ENCODE peak calls at places on chromosomes 13 and 19, in seven cellular contexts. V is T-helper 2 cell; O is ELR; X is nephron progenitor cell; R is GOT3; S is stimulated activated CD4-positive, alpha-beta T cell treated with anti-CD3 and anti-CD28 coated beads, Interleukin-1b, Interleukin-23, amount 100 ng/mL, for 24 hours; B is activated T-cell treated with anti-CD3 and anti-CD28 coated beads for 1 hour. C is an unnamed sample.

GRCh38 chr13:72431981-72432617 is 295.3 kb downstream of the MZT1 start:
- DNase-seq in V (no peak), O (no peak), X (no peak), R (no peak), S (no peak), B (no peak), C (no peak)

GRCh38 chr13:28704282-28704681 is 14.5 kb downstream of the SLC46A3 start:
- DNase-seq in V (no peak), O (no peak), X (no peak), R (no peak), S (no peak), B (no peak), C (no peak)

GRCh38 chr19:647566-648284 is 8.0 kb downstream of the FGF22 start:
- DNase-seq in V (no peak), O (no peak), X (no peak), R (no peak), S (no peak), B (no peak), C (no peak)

GRCh38 chr19:19261350-19262189 is 11.5 kb downstream of the TM6SF2 start:
- DNase-seq in V (no peak), O (no peak), X (peak; percentile 74), R (no peak), S (no peak), B (no peak), C (no peak)

GRCh38 chr13:107715496-107715895 is 499.8 kb downstream of the LIG4 start:
- DNase-seq in V (no peak), O (no peak), X (no peak), R (no peak), S (no peak), B (no peak), C (no peak)

GRCh38 chr19:5560156-5560555 is 7.6 kb downstream of the TINCR start:
- DNase-seq in V (no peak), O (no peak), X (no peak), R (no peak), S (no peak), B (no peak), C (no peak)

GRCh38 chr13:23642110-23642509 is 71.9 kb downstream of the TNFRSF19 start:
- DNase-seq in V (no peak), O (no peak), X (no peak), R (no peak), S (no peak), B (no peak), C (no peak)

GRCh38 chr19:6707658-6708018 is 12.8 kb downstream of the C3 start:
- DNase-seq in V (no peak), O (no peak), X (no peak), R (no peak), S (no peak), B (no peak), C (no peak)

GRCh38 chr13:80509264-80509663 is 168.3 kb upstream of the SPRY2 start:
- DNase-seq in V (no peak), O (no peak), X (no peak), R (no peak), S (no peak), B (no peak), C (no peak)

GRCh38 chr13:68550330-68550729 is 1320.2 kb upstream of the PCDH9 start:
- DNase-seq in V (no peak), O (peak; percentile 16), X (no peak), R (no peak), S (no peak), B (no peak), C (no peak)

GRCh38 chr19:55488986-55489710 is 912 bp downstream of the SSC5D start:
- DNase-seq in V (no peak), O (no peak), X (no peak), R (no peak), S (no peak), B (no peak), C (no peak)

GRCh38 chr13:111482806-111483620 is 162.6 kb downstream of the TEX29 start:
- DNase-seq in V (no peak), O (no peak), X (no peak), R (no peak), S (no peak), B (no peak), C (no peak)

GRCh38 chr13:113152894-113153809 is 5.3 kb upstream of the PROZ start:
- DNase-seq in V (no peak), O (no peak), X (peak; percentile 48), R (no peak), S (no peak), B (no peak), C (peak; percentile 44)

GRCh38 chr13:111664060-111664459 is 343.6 kb downstream of the TEX29 start:
- DNase-seq in V (no peak), O (no peak), X (no peak), R (no peak), S (no peak), B (no peak), C (peak; percentile 68)

GRCh38 chr13:111489301-111489700 is 168.9 kb downstream of the TEX29 start:
- DNase-seq in V (no peak), O (no peak), X (no peak), R (no peak), S (no peak), B (no peak), C (no peak)

GRCh38 chr19:50505856-50506611 is 5.0 kb downstream of the JOSD2 start:
- DNase-seq in V (no peak), O (no peak), X (no peak), R (no peak), S (no peak), B (no peak), C (no peak)

GRCh38 chr19:53365134-53365898 is at the start of gene ZNF525:
- DNase-seq in V (peak; percentile 94), O (peak; percentile 83), X (peak; percentile 96), R (peak; percentile 4), S (peak; percentile 96), B (peak; percentile 96), C (peak; percentile 89)

GRCh38 chr13:58704953-58705352 is 1073.4 kb downstream of the PCDH17 start:
- DNase-seq in V (no peak), O (no peak), X (no peak), R (no peak), S (no peak), B (no peak), C (no peak)

GRCh38 chr19:13190781-13191540 is 40.8 kb downstream of the IER2 start:
- DNase-seq in V (no peak), O (no peak), X (no peak), R (no peak), S (no peak), B (no peak), C (no peak)

GRCh38 chr13:85367887-85368286 is 431.3 kb downstream of the SLITRK6 start:
- DNase-seq in V (no peak), O (no peak), X (no peak), R (no peak), S (no peak), B (no peak), C (no peak)

GRCh38 chr13:35690546-35690945 is 214.1 kb upstream of the MAB21L1 start:
- DNase-seq in V (no peak), O (peak; percentile 42), X (no peak), R (no peak), S (no peak), B (no peak), C (no peak)

GRCh38 chr19:18278521-18279265 is 2.7 kb downstream of the JUND start:
- DNase-seq in V (peak; percentile 60), O (no peak), X (peak; percentile 18), R (no peak), S (no peak), B (no peak), C (no peak)

GRCh38 chr19:35318679-35319448 is 10.1 kb upstream of the CD22 start:
- DNase-seq in V (no peak), O (peak; percentile 96), X (no peak), R (peak; percentile 78), S (no peak), B (no peak), C (peak; percentile 83)

GRCh38 chr19:13976446-13976845 is 24.1 kb downstream of the DCAF15 start:
- DNase-seq in V (no peak), O (peak; percentile 26), X (no peak), R (no peak), S (no peak), B (no peak), C (no peak)

GRCh38 chr19:5436101-5436947 is 18.9 kb upstream of the ZNRF4 start:
- DNase-seq in V (no peak), O (peak; percentile 60), X (peak; percentile 90), R (no peak), S (no peak), B (no peak), C (peak; percentile 86)